ENCODE peak calls at places on chromosome 11, in ten cellular contexts. D is H1, G is transverse colon, Y is sigmoid colon, I is suprapubic skin, F is GM23338, Z is Panc1, N is K562, E is endothelial cell of umbilical vein, K is HCT116. R is an unnamed sample.

GRCh38 chr11:73257342-73258103 is 14.6 kb upstream of the P2RY6 start:
- DNase-seq in D (no peak), G (no peak), Y (peak; percentile 57), I (no peak), F (peak; percentile 33), Z (no peak), N (no peak), E (peak; percentile 24), K (peak; percentile 27), R (no peak)

GRCh38 chr11:124520253-124520854 is 23.1 kb downstream of the OR8B12 start:
- DNase-seq in D (no peak), G (no peak), Y (no peak), I (no peak), F (no peak), Z (no peak), N (no peak), E (no peak), K (no peak), R (no peak)

GRCh38 chr11:37503411-37504065 is 905.5 kb upstream of the RAG2 start:
- DNase-seq in D (no peak), G (no peak), Y (no peak), I (no peak), F (no peak), Z (no peak), N (no peak), E (no peak), K (no peak), R (no peak)

GRCh38 chr11:36619502-36619901 is 21.5 kb upstream of the RAG2 start:
- DNase-seq in D (no peak), G (no peak), Y (no peak), I (no peak), F (no peak), Z (no peak), N (peak; percentile 5), E (peak; percentile 72), K (no peak), R (no peak)

GRCh38 chr11:130528301-130528651 is 79.8 kb downstream of the ADAMTS15 start:
- DNase-seq in D (no peak), G (no peak), Y (no peak), I (no peak), F (no peak), Z (no peak), N (no peak), E (no peak), K (no peak), R (no peak)

GRCh38 chr11:66880484-66881211 is 23.8 kb downstream of the LRFN4 start:
- DNase-seq in D (no peak), G (no peak), Y (no peak), I (no peak), F (peak; percentile 64), Z (no peak), N (no peak), E (no peak), K (no peak), R (no peak)

GRCh38 chr11:34343153-34343552 is 14.7 kb downstream of the ABTB2 start:
- DNase-seq in D (no peak), G (no peak), Y (no peak), I (no peak), F (no peak), Z (no peak), N (no peak), E (no peak), K (no peak), R (no peak)

GRCh38 chr11:68312780-68313573 is 586 bp downstream of the LRP5 start:
- DNase-seq in D (no peak), G (no peak), Y (no peak), I (no peak), F (peak; percentile 47), Z (no peak), N (peak; percentile 39), E (no peak), K (no peak), R (peak; percentile 55)

DNA sequence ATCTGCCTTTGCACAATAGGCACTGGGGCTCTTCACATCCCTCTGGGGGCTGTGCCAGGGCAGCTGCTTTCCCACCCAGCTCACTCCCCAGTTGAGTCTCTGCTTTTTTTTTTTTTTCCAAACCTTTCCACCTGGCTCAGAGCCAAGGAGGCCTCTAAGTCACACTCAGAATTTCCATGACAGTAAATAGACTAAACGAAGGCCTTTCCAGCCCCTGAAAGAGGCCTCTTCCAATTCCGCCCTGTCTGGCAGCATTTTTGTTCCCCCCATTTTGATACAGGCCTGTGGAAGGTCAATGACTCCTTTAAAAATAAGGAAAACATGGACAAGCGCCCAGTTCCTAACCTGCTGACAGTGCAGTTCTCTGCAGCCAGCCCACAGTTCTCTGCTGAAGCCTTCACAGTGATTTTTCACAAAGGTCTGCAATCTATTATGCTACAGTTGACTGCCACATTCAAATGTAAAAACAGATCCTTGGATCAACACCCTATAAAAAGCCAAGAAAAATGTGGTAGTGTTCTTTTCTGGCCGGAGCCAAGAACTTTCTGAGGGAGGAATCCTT is 107.5 kb upstream of the SESN3 start:
- DNase-seq in D (peak; percentile 55), G (peak; percentile 34), Y (peak; percentile 90), I (peak; percentile 74), F (peak; percentile 51), Z (no peak), N (peak; percentile 31), E (peak; percentile 62), K (no peak), R (no peak)
- TF ChIP-seq POLR2AphosphoS5 in D (no peak), G (peak; percentile 41), Y (peak; percentile 41), I (no peak), F (no peak), Z (no peak), N (no peak), E (no peak), K (no peak), R (no peak)

GRCh38 chr11:48024635-48025071 is 44.3 kb downstream of the PTPRJ start:
- DNase-seq in D (no peak), G (no peak), Y (no peak), I (no peak), F (no peak), Z (no peak), N (no peak), E (no peak), K (no peak), R (no peak)
- TF ChIP-seq POLR2AphosphoS5 in D (no peak), G (no peak), Y (no peak), I (no peak), F (no peak), Z (no peak), N (no peak), E (no peak), K (no peak), R (no peak)

GRCh38 chr11:65539401-65540289 is 14.8 kb downstream of the SCYL1 start:
- DNase-seq in D (peak; percentile 89), G (peak; percentile 89), Y (peak; percentile 70), I (no peak), F (peak; percentile 79), Z (no peak), N (no peak), E (no peak), K (peak; percentile 62), R (peak; percentile 89)

GRCh38 chr11:65541093-65542010 is 16.5 kb downstream of the SCYL1 start:
- DNase-seq in D (no peak), G (no peak), Y (peak; percentile 73), I (no peak), F (no peak), Z (no peak), N (no peak), E (peak; percentile 24), K (no peak), R (no peak)

GRCh38 chr11:65538915-65539374 is 14.1 kb downstream of the SCYL1 start:
- DNase-seq in D (peak; percentile 71), G (no peak), Y (no peak), I (no peak), F (peak; percentile 78), Z (no peak), N (no peak), E (no peak), K (no peak), R (no peak)

GRCh38 chr11:65538232-65538914 is 13.5 kb downstream of the SCYL1 start:
- DNase-seq in D (no peak), G (no peak), Y (peak; percentile 68), I (no peak), F (peak; percentile 39), Z (no peak), N (no peak), E (no peak), K (no peak), R (no peak)

DNA sequence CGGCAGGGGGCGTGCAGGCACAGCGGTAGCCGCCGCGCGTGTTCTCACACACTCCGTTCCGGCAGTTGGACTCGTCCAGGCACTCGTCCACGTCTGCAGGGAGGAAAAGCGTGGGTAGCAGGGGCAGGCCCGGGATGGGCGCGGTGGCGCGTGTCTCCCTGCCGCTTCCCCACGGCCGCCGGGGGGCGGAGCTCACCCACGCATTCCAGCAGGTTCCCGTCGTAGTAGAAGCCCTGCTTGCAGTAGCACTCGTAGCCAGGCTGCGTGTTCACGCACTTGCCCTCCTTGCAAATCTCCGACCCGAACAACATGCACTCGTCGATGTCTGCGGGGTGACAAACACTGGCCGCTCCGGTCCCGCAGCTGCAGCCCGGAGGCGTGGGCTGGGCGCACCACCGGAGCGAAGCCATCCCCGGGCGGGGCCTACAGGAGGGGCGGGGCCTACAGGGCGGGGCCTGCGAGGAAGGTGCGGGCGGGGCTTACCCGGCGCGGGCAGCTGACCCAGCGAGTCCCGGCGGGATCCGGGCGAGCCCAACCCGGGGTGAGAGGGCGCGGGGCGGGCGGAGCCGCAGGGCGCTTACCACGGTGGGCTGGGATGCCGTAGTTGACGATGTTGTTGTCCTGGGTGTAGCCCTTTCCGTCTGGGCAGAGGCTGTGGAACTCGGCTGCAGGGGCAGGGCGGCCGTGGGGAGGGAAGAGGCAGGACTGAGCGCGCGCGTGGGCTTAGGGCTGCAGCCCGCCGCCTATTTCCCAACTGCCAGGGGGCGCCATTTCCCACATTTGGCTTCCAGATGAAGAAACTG is 15.6 kb downstream of the SCYL1 start:
- DNase-seq in D (peak; percentile 98), G (peak; percentile 97), Y (peak; percentile 95), I (peak; percentile 96), F (peak; percentile 96), Z (no peak), N (peak; percentile 92), E (peak; percentile 90), K (peak; percentile 64), R (peak; percentile 99)
- TF ChIP-seq POLR2AphosphoS5 in D (peak; percentile 68), G (peak; percentile 71), Y (peak; percentile 66), I (peak; percentile 77), F (peak; percentile 70), Z (peak; percentile 93), N (no peak), E (peak; percentile 33), K (peak; percentile 7), R (peak; percentile 43)

GRCh38 chr11:8715501-8715900 is 32.9 kb downstream of the RPL27A start:
- DNase-seq in D (no peak), G (no peak), Y (no peak), I (no peak), F (no peak), Z (no peak), N (no peak), E (no peak), K (no peak), R (no peak)

GRCh38 chr11:8717544-8717875 is 34.9 kb downstream of the RPL27A start:
- DNase-seq in D (no peak), G (no peak), Y (no peak), I (no peak), F (no peak), Z (no peak), N (peak; percentile 19), E (no peak), K (no peak), R (no peak)

GRCh38 chr11:8720376-8720775 is 37.8 kb downstream of the RPL27A start:
- DNase-seq in D (no peak), G (no peak), Y (no peak), I (no peak), F (no peak), Z (no peak), N (no peak), E (no peak), K (no peak), R (no peak)

GRCh38 chr11:8719260-8720190 is 36.9 kb downstream of the RPL27A start:
- DNase-seq in D (no peak), G (peak; percentile 39), Y (peak; percentile 92), I (no peak), F (no peak), Z (peak; percentile 94), N (no peak), E (peak; percentile 65), K (peak; percentile 76), R (no peak)

DNA sequence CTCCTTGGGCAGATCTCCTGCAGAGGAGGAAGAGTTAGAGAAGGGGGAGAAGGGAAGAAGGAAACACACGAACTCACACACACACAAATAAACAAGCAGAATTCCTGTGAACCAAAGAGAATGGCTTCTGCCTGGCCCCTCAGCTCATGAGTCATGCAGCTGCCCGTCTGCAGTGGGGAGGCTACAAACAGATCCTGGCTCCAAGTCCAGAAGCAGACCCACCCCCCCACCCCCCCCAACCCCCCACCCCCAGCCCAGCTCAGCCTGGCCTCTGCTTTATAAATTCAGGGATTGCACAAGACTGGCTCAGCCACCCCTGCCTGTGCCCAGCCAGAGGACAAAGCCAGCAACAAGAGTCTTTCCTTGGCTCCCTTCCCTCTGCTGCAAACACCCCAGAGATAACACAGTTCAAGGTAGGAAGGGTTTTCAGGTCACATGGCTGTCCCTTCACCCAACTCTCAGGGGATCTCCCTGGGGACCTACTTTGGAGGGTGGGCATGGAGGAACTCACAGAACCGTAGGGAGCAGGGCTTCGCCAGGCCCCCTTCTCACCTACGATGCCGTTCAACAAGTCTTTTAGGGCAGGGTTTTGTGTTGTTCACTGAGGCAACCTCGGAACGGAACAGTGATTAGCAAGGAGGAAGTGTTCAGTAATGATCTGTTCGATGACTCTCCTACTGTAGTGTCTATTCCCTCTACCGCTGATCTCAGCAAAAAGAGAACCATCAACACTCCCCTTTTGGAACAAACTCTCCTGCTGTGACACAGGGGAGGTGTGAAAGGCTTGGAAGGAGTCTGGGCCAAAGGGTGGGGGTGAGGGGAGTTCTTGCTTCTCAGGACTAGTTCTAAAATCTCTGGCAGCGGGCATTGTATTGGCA is 35.5 kb downstream of the RPL27A start:
- DNase-seq in D (no peak), G (peak; percentile 24), Y (peak; percentile 92), I (no peak), F (no peak), Z (no peak), N (no peak), E (peak; percentile 78), K (no peak), R (peak; percentile 43)
- TF ChIP-seq POLR2AphosphoS5 in D (no peak), G (no peak), Y (peak; percentile 24), I (no peak), F (no peak), Z (no peak), N (no peak), E (no peak), K (no peak), R (no peak)

R was measured in GM12891.